ENCODE peak calls at places on chromosomes 12 and 14, in ten cellular contexts. One of them, this sample, is unnamed. For H3K27me3, the result is how much of the 10 kb centered on the place peaks cover.

GRCh38 chr12:56565510-56566101 is 44.0 kb downstream of the RBMS2 start:
- DNase-seq in heart right ventricle: peak
- DNase-seq in astrocyte: peak
- DNase-seq in GM23338: peak
- DNase-seq in tibial nerve: peak
- DNase-seq in CD4-positive, CD25-positive, alpha-beta regulatory T cell: no peak
- DNase-seq in pancreas: peak
- DNase-seq in prostate gland: no peak
- DNase-seq in esophagus squamous epithelium: no peak
- DNase-seq in left lung: peak
- DNase-seq in this sample: peak

GRCh38 chr12:132342322-132342721 is 12.9 kb upstream of the GALNT9 start:
- DNase-seq in heart right ventricle: no peak
- DNase-seq in astrocyte: no peak
- DNase-seq in GM23338: peak
- DNase-seq in tibial nerve: no peak
- DNase-seq in CD4-positive, CD25-positive, alpha-beta regulatory T cell: no peak
- DNase-seq in pancreas: no peak
- DNase-seq in prostate gland: no peak
- DNase-seq in esophagus squamous epithelium: no peak
- DNase-seq in left lung: no peak
- DNase-seq in this sample: no peak

GRCh38 chr12:124328116-124328515 is 33.2 kb downstream of the RFLNA start:
- DNase-seq in heart right ventricle: peak
- DNase-seq in astrocyte: no peak
- DNase-seq in GM23338: no peak
- DNase-seq in tibial nerve: no peak
- DNase-seq in CD4-positive, CD25-positive, alpha-beta regulatory T cell: no peak
- DNase-seq in pancreas: no peak
- DNase-seq in prostate gland: no peak
- DNase-seq in esophagus squamous epithelium: no peak
- DNase-seq in left lung: no peak
- DNase-seq in this sample: no peak

GRCh38 chr12:89470741-89471504 is 53.7 kb downstream of the GALNT4 start:
- DNase-seq in heart right ventricle: no peak
- DNase-seq in astrocyte: peak
- DNase-seq in GM23338: peak
- DNase-seq in tibial nerve: no peak
- DNase-seq in CD4-positive, CD25-positive, alpha-beta regulatory T cell: peak
- DNase-seq in pancreas: no peak
- DNase-seq in prostate gland: no peak
- DNase-seq in esophagus squamous epithelium: no peak
- DNase-seq in left lung: no peak
- DNase-seq in this sample: no peak

GRCh38 chr12:3041558-3042164 is 35.5 kb upstream of the TSPAN9 start:
- DNase-seq in heart right ventricle: no peak
- DNase-seq in astrocyte: peak
- DNase-seq in GM23338: peak
- DNase-seq in tibial nerve: peak
- DNase-seq in CD4-positive, CD25-positive, alpha-beta regulatory T cell: peak
- DNase-seq in pancreas: peak
- DNase-seq in prostate gland: peak
- DNase-seq in esophagus squamous epithelium: no peak
- DNase-seq in left lung: peak
- DNase-seq in this sample: peak

GRCh38 chr14:96146131-96146771 is 58.4 kb upstream of the BDKRB2 start:
- DNase-seq in heart right ventricle: no peak
- DNase-seq in astrocyte: peak
- DNase-seq in GM23338: no peak
- DNase-seq in tibial nerve: no peak
- DNase-seq in CD4-positive, CD25-positive, alpha-beta regulatory T cell: no peak
- DNase-seq in pancreas: no peak
- DNase-seq in prostate gland: peak
- DNase-seq in esophagus squamous epithelium: no peak
- DNase-seq in left lung: no peak
- DNase-seq in this sample: no peak

GRCh38 chr12:131468206-131468605 is 242.7 kb upstream of the SFSWAP start:
- DNase-seq in heart right ventricle: no peak
- DNase-seq in astrocyte: no peak
- DNase-seq in GM23338: no peak
- DNase-seq in tibial nerve: no peak
- DNase-seq in CD4-positive, CD25-positive, alpha-beta regulatory T cell: no peak
- DNase-seq in pancreas: no peak
- DNase-seq in prostate gland: no peak
- DNase-seq in esophagus squamous epithelium: no peak
- DNase-seq in left lung: no peak
- DNase-seq in this sample: no peak

GRCh38 chr12:125314051-125314882 is 249.0 kb downstream of the AACS start:
- DNase-seq in heart right ventricle: no peak
- DNase-seq in astrocyte: peak
- DNase-seq in GM23338: peak
- DNase-seq in tibial nerve: no peak
- DNase-seq in CD4-positive, CD25-positive, alpha-beta regulatory T cell: no peak
- DNase-seq in pancreas: no peak
- DNase-seq in prostate gland: no peak
- DNase-seq in esophagus squamous epithelium: no peak
- DNase-seq in left lung: no peak
- DNase-seq in this sample: no peak

GRCh38 chr14:98840076-98840475 is 431.9 kb downstream of the BCL11B start:
- DNase-seq in heart right ventricle: no peak
- DNase-seq in astrocyte: no peak
- DNase-seq in GM23338: no peak
- DNase-seq in tibial nerve: no peak
- DNase-seq in CD4-positive, CD25-positive, alpha-beta regulatory T cell: no peak
- DNase-seq in pancreas: no peak
- DNase-seq in prostate gland: no peak
- DNase-seq in esophagus squamous epithelium: no peak
- DNase-seq in left lung: no peak
- DNase-seq in this sample: no peak

GRCh38 chr14:70821916-70822705 is 12.8 kb upstream of the MAP3K9 start:
- DNase-seq in heart right ventricle: peak
- DNase-seq in astrocyte: peak
- DNase-seq in GM23338: peak
- DNase-seq in tibial nerve: no peak
- DNase-seq in CD4-positive, CD25-positive, alpha-beta regulatory T cell: peak
- DNase-seq in pancreas: peak
- DNase-seq in prostate gland: peak
- DNase-seq in esophagus squamous epithelium: no peak
- DNase-seq in left lung: peak
- DNase-seq in this sample: no peak

GRCh38 chr12:67826946-67827719 is 162.1 kb upstream of the IFNG-AS1 start:
- DNase-seq in heart right ventricle: no peak
- DNase-seq in astrocyte: peak
- DNase-seq in GM23338: no peak
- DNase-seq in tibial nerve: no peak
- DNase-seq in CD4-positive, CD25-positive, alpha-beta regulatory T cell: no peak
- DNase-seq in pancreas: no peak
- DNase-seq in prostate gland: no peak
- DNase-seq in esophagus squamous epithelium: no peak
- DNase-seq in left lung: no peak
- DNase-seq in this sample: no peak

GRCh38 chr14:29236401-29236800 is 469.8 kb downstream of the FOXG1 start:
- DNase-seq in heart right ventricle: no peak
- DNase-seq in astrocyte: no peak
- DNase-seq in GM23338: no peak
- DNase-seq in tibial nerve: no peak
- DNase-seq in CD4-positive, CD25-positive, alpha-beta regulatory T cell: no peak
- DNase-seq in pancreas: no peak
- DNase-seq in prostate gland: no peak
- DNase-seq in esophagus squamous epithelium: no peak
- DNase-seq in left lung: no peak
- DNase-seq in this sample: no peak
- H3K27ac ChIP-seq in heart right ventricle: no peak
- H3K27ac ChIP-seq in astrocyte: peak
- H3K27ac ChIP-seq in GM23338: no peak
- H3K27ac ChIP-seq in tibial nerve: no peak
- H3K27ac ChIP-seq in CD4-positive, CD25-positive, alpha-beta regulatory T cell: no peak
- H3K27ac ChIP-seq in pancreas: no peak
- H3K27ac ChIP-seq in prostate gland: no peak
- H3K27ac ChIP-seq in esophagus squamous epithelium: no peak
- H3K27ac ChIP-seq in left lung: no peak
- H3K27ac ChIP-seq in this sample: no peak

GRCh38 chr12:112808176-112808575 is 16.6 kb downstream of the RPH3A start:
- DNase-seq in heart right ventricle: no peak
- DNase-seq in astrocyte: no peak
- DNase-seq in GM23338: no peak
- DNase-seq in tibial nerve: no peak
- DNase-seq in CD4-positive, CD25-positive, alpha-beta regulatory T cell: no peak
- DNase-seq in pancreas: no peak
- DNase-seq in prostate gland: no peak
- DNase-seq in esophagus squamous epithelium: no peak
- DNase-seq in left lung: no peak
- DNase-seq in this sample: no peak

GRCh38 chr12:112809684-112810083 is 18.1 kb downstream of the RPH3A start:
- DNase-seq in heart right ventricle: no peak
- DNase-seq in astrocyte: no peak
- DNase-seq in GM23338: no peak
- DNase-seq in tibial nerve: no peak
- DNase-seq in CD4-positive, CD25-positive, alpha-beta regulatory T cell: no peak
- DNase-seq in pancreas: no peak
- DNase-seq in prostate gland: no peak
- DNase-seq in esophagus squamous epithelium: no peak
- DNase-seq in left lung: no peak
- DNase-seq in this sample: no peak

GRCh38 chr12:112812598-112813406 is 21.3 kb downstream of the RPH3A start:
- DNase-seq in heart right ventricle: no peak
- DNase-seq in astrocyte: no peak
- DNase-seq in GM23338: no peak
- DNase-seq in tibial nerve: no peak
- DNase-seq in CD4-positive, CD25-positive, alpha-beta regulatory T cell: no peak
- DNase-seq in pancreas: no peak
- DNase-seq in prostate gland: no peak
- DNase-seq in esophagus squamous epithelium: no peak
- DNase-seq in left lung: no peak
- DNase-seq in this sample: no peak

GRCh38 chr12:112807452-112807851 is 15.9 kb downstream of the RPH3A start:
- DNase-seq in heart right ventricle: no peak
- DNase-seq in astrocyte: no peak
- DNase-seq in GM23338: no peak
- DNase-seq in tibial nerve: no peak
- DNase-seq in CD4-positive, CD25-positive, alpha-beta regulatory T cell: no peak
- DNase-seq in pancreas: no peak
- DNase-seq in prostate gland: no peak
- DNase-seq in esophagus squamous epithelium: no peak
- DNase-seq in left lung: no peak
- DNase-seq in this sample: no peak

DNA sequence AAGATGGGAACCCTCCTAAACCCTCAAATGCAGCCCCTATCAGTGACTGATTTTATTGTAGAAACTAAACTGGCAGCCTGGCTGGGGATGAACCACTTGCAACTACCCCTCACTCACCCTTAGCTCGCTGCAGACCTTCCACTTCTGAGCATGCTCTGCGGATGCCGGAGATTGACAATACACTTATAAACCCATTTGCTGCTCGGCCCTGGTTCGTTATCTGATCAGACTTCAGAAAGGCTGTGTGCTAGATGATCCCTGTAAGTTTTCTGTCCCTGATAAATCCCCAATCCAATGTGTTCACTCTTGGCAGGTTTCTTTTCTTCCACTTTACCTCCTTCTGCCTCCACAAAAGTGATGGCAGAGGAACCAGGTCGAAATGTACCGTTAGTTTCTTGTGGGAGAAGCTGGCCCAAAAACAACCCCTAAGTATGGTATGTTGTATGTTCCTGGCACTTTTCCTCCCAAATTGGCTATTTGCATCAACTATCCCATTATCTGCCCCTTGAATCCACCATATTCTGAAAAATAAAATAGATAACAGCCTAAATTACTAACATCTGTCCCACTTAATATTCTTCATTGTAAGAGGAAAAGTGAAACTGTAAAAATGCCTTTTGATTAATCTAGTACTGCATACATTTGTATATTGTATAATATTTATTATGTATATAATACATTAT is 18.8 kb downstream of the RPH3A start:
- DNase-seq in heart right ventricle: no peak
- DNase-seq in astrocyte: no peak
- DNase-seq in GM23338: no peak
- DNase-seq in tibial nerve: no peak
- DNase-seq in CD4-positive, CD25-positive, alpha-beta regulatory T cell: no peak
- DNase-seq in pancreas: no peak
- DNase-seq in prostate gland: no peak
- DNase-seq in esophagus squamous epithelium: no peak
- DNase-seq in left lung: no peak
- DNase-seq in this sample: no peak
- H3K4me3 ChIP-seq in heart right ventricle: no peak
- H3K4me3 ChIP-seq in astrocyte: no peak
- H3K4me3 ChIP-seq in GM23338: no peak
- H3K4me3 ChIP-seq in tibial nerve: no peak
- H3K4me3 ChIP-seq in CD4-positive, CD25-positive, alpha-beta regulatory T cell: no peak
- H3K4me3 ChIP-seq in pancreas: no peak
- H3K4me3 ChIP-seq in prostate gland: no peak
- H3K4me3 ChIP-seq in esophagus squamous epithelium: no peak
- H3K4me3 ChIP-seq in left lung: no peak
- H3K4me3 ChIP-seq in this sample: no peak

DNA sequence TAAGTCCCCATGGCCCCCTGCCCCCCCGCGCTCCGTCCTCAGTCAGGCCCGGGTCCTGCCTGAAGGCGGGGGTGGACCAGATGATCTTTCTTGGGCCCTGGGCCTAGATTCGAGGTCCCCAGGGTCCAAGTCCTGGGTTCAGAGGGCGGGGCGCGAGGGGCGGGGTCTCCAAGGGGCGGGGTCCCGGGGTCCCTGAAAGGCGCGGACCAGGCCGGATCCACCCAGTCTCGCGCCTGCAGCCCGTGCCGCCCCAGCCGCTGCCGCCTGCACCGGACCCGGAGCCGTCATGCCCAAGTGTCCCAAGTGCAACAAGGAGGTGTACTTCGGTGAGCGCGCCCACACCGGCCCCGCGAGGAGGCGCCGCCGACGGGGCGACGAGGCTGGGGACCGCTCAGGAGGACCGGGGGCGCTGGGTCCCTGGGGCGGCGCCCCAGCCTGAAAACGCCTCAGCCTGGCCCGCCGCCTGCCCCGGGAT is 325 bp downstream of the CRIP1 start:
- DNase-seq in heart right ventricle: peak
- DNase-seq in astrocyte: no peak
- DNase-seq in GM23338: peak
- DNase-seq in tibial nerve: no peak
- DNase-seq in CD4-positive, CD25-positive, alpha-beta regulatory T cell: no peak
- DNase-seq in pancreas: no peak
- DNase-seq in prostate gland: no peak
- DNase-seq in esophagus squamous epithelium: no peak
- DNase-seq in left lung: peak
- DNase-seq in this sample: no peak
- H3K27me3 ChIP-seq in heart right ventricle: under half
- H3K27me3 ChIP-seq in astrocyte: under half
- H3K27me3 ChIP-seq in GM23338: half or more
- H3K27me3 ChIP-seq in tibial nerve: under half
- H3K27me3 ChIP-seq in CD4-positive, CD25-positive, alpha-beta regulatory T cell: under half
- H3K27me3 ChIP-seq in pancreas: under half
- H3K27me3 ChIP-seq in prostate gland: under half
- H3K27me3 ChIP-seq in esophagus squamous epithelium: under half
- H3K27me3 ChIP-seq in left lung: half or more
- H3K27me3 ChIP-seq in this sample: under half

DNA sequence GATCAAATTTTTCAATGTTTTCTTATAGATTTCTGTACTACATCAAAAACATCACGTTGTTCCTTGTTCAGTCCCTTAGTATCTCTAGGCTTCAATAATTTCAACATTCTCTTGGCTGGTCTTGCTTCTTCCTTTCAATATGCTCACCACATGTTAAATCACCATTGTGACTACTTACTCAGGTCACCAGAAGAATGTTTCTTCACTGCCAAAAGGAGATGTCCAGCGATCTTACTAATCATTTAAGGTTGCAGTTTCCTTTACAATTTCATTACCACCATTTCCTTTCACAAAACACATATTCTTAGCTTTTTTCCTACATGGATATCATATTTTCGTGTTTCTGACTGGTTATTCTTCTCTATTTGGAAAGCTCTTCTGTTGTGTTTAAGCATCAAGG is 363.8 kb downstream of the NAV3 start:
- DNase-seq in heart right ventricle: no peak
- DNase-seq in astrocyte: peak
- DNase-seq in GM23338: no peak
- DNase-seq in tibial nerve: no peak
- DNase-seq in CD4-positive, CD25-positive, alpha-beta regulatory T cell: no peak
- DNase-seq in pancreas: no peak
- DNase-seq in prostate gland: no peak
- DNase-seq in esophagus squamous epithelium: no peak
- DNase-seq in left lung: no peak
- DNase-seq in this sample: peak
- H3K27ac ChIP-seq in heart right ventricle: no peak
- H3K27ac ChIP-seq in astrocyte: peak
- H3K27ac ChIP-seq in GM23338: no peak
- H3K27ac ChIP-seq in tibial nerve: no peak
- H3K27ac ChIP-seq in CD4-positive, CD25-positive, alpha-beta regulatory T cell: no peak
- H3K27ac ChIP-seq in pancreas: no peak
- H3K27ac ChIP-seq in prostate gland: no peak
- H3K27ac ChIP-seq in esophagus squamous epithelium: no peak
- H3K27ac ChIP-seq in left lung: no peak
- H3K27ac ChIP-seq in this sample: no peak